ENCODE peak calls at places on chromosomes 4 and X, in nine cellular contexts. R is effector CD4-positive, alpha-beta T cell; T is ecto neural progenitor cell; O is NT2/D1; K is choroid plexus epithelial cell; W is WTC11; Z is transverse colon; H is BJ; J is fibroblast of pulmonary artery. U is an unnamed sample.

GRCh38 chr4:107069049-107069448 is 32.9 kb upstream of the DKK2 start:
- DNase-seq in R (no peak), T (no peak), O (no peak), K (peak), W (no peak), Z (no peak), H (no peak), J (peak), U (peak)

GRCh38 chrX:15299945-15300851 is 15.2 kb downstream of the ASB11 start:
- DNase-seq in R (no peak), T (no peak), O (no peak), K (peak), W (no peak), Z (no peak), H (no peak), J (peak), U (peak)

GRCh38 chrX:133495464-133496391 is 80.4 kb upstream of the GPC4 start:
- DNase-seq in R (no peak), T (no peak), O (no peak), K (peak), W (no peak), Z (peak), H (peak), J (peak), U (peak)

GRCh38 chr4:53307819-53308773 is 57.8 kb downstream of the SCFD2 start:
- DNase-seq in R (no peak), T (no peak), O (no peak), K (no peak), W (no peak), Z (no peak), H (no peak), J (no peak), U (no peak)

GRCh38 chr4:132333723-132334045 is 815.4 kb upstream of the PCDH10 start:
- DNase-seq in R (no peak), T (no peak), O (no peak), K (peak), W (no peak), Z (no peak), H (peak), J (peak), U (no peak)

GRCh38 chr4:39994356-39994755 is 16.6 kb upstream of the PDS5A start:
- DNase-seq in R (no peak), T (no peak), O (no peak), K (no peak), W (no peak), Z (no peak), H (no peak), J (no peak), U (no peak)

GRCh38 chr4:41256131-41256739 is 493 bp upstream of the UCHL1 start:
- DNase-seq in R (no peak), T (peak), O (no peak), K (peak), W (peak), Z (no peak), H (no peak), J (peak), U (peak)

GRCh38 chr4:72314869-72315268 is 254.2 kb downstream of the ADAMTS3 start:
- DNase-seq in R (no peak), T (no peak), O (no peak), K (peak), W (no peak), Z (no peak), H (no peak), J (peak), U (peak)

GRCh38 chrX:45711231-45711630 is 510.6 kb upstream of the DIPK2B start:
- DNase-seq in R (no peak), T (no peak), O (no peak), K (no peak), W (no peak), Z (no peak), H (no peak), J (no peak), U (peak)

GRCh38 chr4:37890501-37891220 is at the start of gene TBC1D1:
- DNase-seq in R (no peak), T (peak), O (no peak), K (no peak), W (peak), Z (peak), H (no peak), J (no peak), U (peak)

GRCh38 chr4:15778742-15779231 is 659 bp downstream of the CD38 start:
- DNase-seq in R (no peak), T (peak), O (no peak), K (peak), W (peak), Z (peak), H (no peak), J (no peak), U (peak)

GRCh38 chr4:154416183-154416543 is 75.4 kb downstream of the DCHS2 start:
- DNase-seq in R (no peak), T (peak), O (peak), K (no peak), W (peak), Z (peak), H (no peak), J (no peak), U (no peak)

GRCh38 chr4:5398056-5398455 is 310.3 kb downstream of the EVC2 start:
- DNase-seq in R (no peak), T (no peak), O (no peak), K (peak), W (no peak), Z (no peak), H (no peak), J (no peak), U (no peak)

GRCh38 chrX:6021316-6022091 is 207.2 kb downstream of the NLGN4X start:
- DNase-seq in R (no peak), T (no peak), O (peak), K (peak), W (peak), Z (peak), H (no peak), J (peak), U (peak)

GRCh38 chrX:30786374-30786773 is 102.7 kb downstream of the TAB3 start:
- DNase-seq in R (no peak), T (no peak), O (no peak), K (no peak), W (no peak), Z (no peak), H (no peak), J (no peak), U (no peak)

GRCh38 chr4:86898562-86898961 is 6.3 kb upstream of the C4orf36 start:
- DNase-seq in R (no peak), T (no peak), O (no peak), K (peak), W (no peak), Z (no peak), H (no peak), J (peak), U (peak)

GRCh38 chr4:177404980-177405379 is 37.3 kb downstream of the AGA start:
- DNase-seq in R (no peak), T (no peak), O (no peak), K (no peak), W (no peak), Z (no peak), H (no peak), J (no peak), U (no peak)

GRCh38 chrX:136694491-136695087 is 46.6 kb downstream of the CD40LG start:
- DNase-seq in R (no peak), T (no peak), O (no peak), K (peak), W (no peak), Z (no peak), H (no peak), J (peak), U (peak)

GRCh38 chr4:147378780-147379179 is 102.1 kb upstream of the EDNRA start:
- DNase-seq in R (no peak), T (no peak), O (no peak), K (no peak), W (no peak), Z (no peak), H (no peak), J (no peak), U (no peak)

GRCh38 chr4:15291133-15291532 is 136.7 kb upstream of the C1QTNF7 start:
- DNase-seq in R (no peak), T (no peak), O (no peak), K (peak), W (no peak), Z (no peak), H (no peak), J (no peak), U (no peak)

GRCh38 chr4:7759221-7759620 is 180.4 kb downstream of the AFAP1 start:
- DNase-seq in R (peak), T (no peak), O (no peak), K (no peak), W (no peak), Z (no peak), H (no peak), J (no peak), U (no peak)

GRCh38 chr4:21012851-21013331 is 312.6 kb downstream of the PACRGL start:
- DNase-seq in R (no peak), T (no peak), O (no peak), K (peak), W (no peak), Z (no peak), H (no peak), J (peak), U (peak)

GRCh38 chrX:96692911-96693310 is 8.3 kb downstream of the DIAPH2 start:
- DNase-seq in R (no peak), T (no peak), O (no peak), K (no peak), W (no peak), Z (no peak), H (no peak), J (no peak), U (no peak)

GRCh38 chrX:25003066-25003849 is 12.5 kb downstream of the ARX start:
- DNase-seq in R (no peak), T (no peak), O (no peak), K (no peak), W (no peak), Z (no peak), H (no peak), J (no peak), U (peak)

GRCh38 chr4:95038791-95039190 is 281.0 kb downstream of the BMPR1B start:
- DNase-seq in R (no peak), T (no peak), O (no peak), K (no peak), W (no peak), Z (no peak), H (no peak), J (no peak), U (peak)

GRCh38 chr4:164623099-164623498 is 130.8 kb upstream of the SMIM31 start:
- DNase-seq in R (no peak), T (no peak), O (no peak), K (no peak), W (no peak), Z (no peak), H (no peak), J (no peak), U (no peak)

GRCh38 chr4:111510535-111510934 is 634.7 kb upstream of the FAM241A start:
- DNase-seq in R (no peak), T (no peak), O (no peak), K (no peak), W (no peak), Z (no peak), H (no peak), J (no peak), U (peak)

GRCh38 chr4:159765402-159765801 is 662.5 kb downstream of the RAPGEF2 start:
- DNase-seq in R (no peak), T (no peak), O (no peak), K (peak), W (no peak), Z (no peak), H (no peak), J (peak), U (peak)

U was measured in astrocyte of the hippocampus.